ENCODE peak calls at places on chromosome X, in eight cellular contexts. One of them, this sample, is unnamed.
A peak's percentile ranks its signal among the peaks of the same experiment; 100 is the strongest.

GRCh38 chrX:150225756-150226155 is 137.4 kb upstream of the MAMLD1 start:
- DNase-seq in IMR-90: no peak
- DNase-seq in PC-3: no peak
- DNase-seq in fibroblast of lung: no peak
- DNase-seq in HCT116: no peak
- DNase-seq in PC-9: no peak
- DNase-seq in OCI-LY7: no peak
- DNase-seq in mammary epithelial cell: no peak
- DNase-seq in this sample: peak; percentile 34

GRCh38 chrX:53086464-53086863 is 4.3 kb downstream of the TSPYL2 start:
- DNase-seq in IMR-90: no peak
- DNase-seq in PC-3: no peak
- DNase-seq in fibroblast of lung: no peak
- DNase-seq in HCT116: no peak
- DNase-seq in PC-9: no peak
- DNase-seq in OCI-LY7: no peak
- DNase-seq in mammary epithelial cell: no peak
- DNase-seq in this sample: no peak

GRCh38 chrX:18146009-18146408 is 74.7 kb downstream of the BEND2 start:
- DNase-seq in IMR-90: no peak
- DNase-seq in PC-3: no peak
- DNase-seq in fibroblast of lung: no peak
- DNase-seq in HCT116: no peak
- DNase-seq in PC-9: no peak
- DNase-seq in OCI-LY7: no peak
- DNase-seq in mammary epithelial cell: no peak
- DNase-seq in this sample: no peak

GRCh38 chrX:65634732-65635131 is 32.7 kb upstream of the MSN start:
- DNase-seq in IMR-90: no peak
- DNase-seq in PC-3: no peak
- DNase-seq in fibroblast of lung: no peak
- DNase-seq in HCT116: no peak
- DNase-seq in PC-9: no peak
- DNase-seq in OCI-LY7: no peak
- DNase-seq in mammary epithelial cell: no peak
- DNase-seq in this sample: no peak

GRCh38 chrX:45577361-45577760 is 376.7 kb upstream of the DIPK2B start:
- DNase-seq in IMR-90: no peak
- DNase-seq in PC-3: no peak
- DNase-seq in fibroblast of lung: no peak
- DNase-seq in HCT116: no peak
- DNase-seq in PC-9: no peak
- DNase-seq in OCI-LY7: no peak
- DNase-seq in mammary epithelial cell: no peak
- DNase-seq in this sample: no peak

GRCh38 chrX:13050151-13050550 is 5.7 kb upstream of the FAM9C start:
- DNase-seq in IMR-90: no peak
- DNase-seq in PC-3: no peak
- DNase-seq in fibroblast of lung: no peak
- DNase-seq in HCT116: no peak
- DNase-seq in PC-9: no peak
- DNase-seq in OCI-LY7: no peak
- DNase-seq in mammary epithelial cell: no peak
- DNase-seq in this sample: no peak

GRCh38 chrX:4484266-4484665 is 770.8 kb upstream of the PRKX start:
- DNase-seq in IMR-90: no peak
- DNase-seq in PC-3: no peak
- DNase-seq in fibroblast of lung: no peak
- DNase-seq in HCT116: no peak
- DNase-seq in PC-9: peak; percentile 67
- DNase-seq in OCI-LY7: no peak
- DNase-seq in mammary epithelial cell: no peak
- DNase-seq in this sample: no peak

GRCh38 chrX:136250191-136251041 is 784 bp downstream of the MAP7D3 start:
- DNase-seq in IMR-90: no peak
- DNase-seq in PC-3: no peak
- DNase-seq in fibroblast of lung: peak; percentile 32
- DNase-seq in HCT116: no peak
- DNase-seq in PC-9: no peak
- DNase-seq in OCI-LY7: peak; percentile 31
- DNase-seq in mammary epithelial cell: no peak
- DNase-seq in this sample: peak; percentile 87

GRCh38 chrX:101658661-101659477 is 781 bp downstream of the ARMCX2 start:
- DNase-seq in IMR-90: peak; percentile 40
- DNase-seq in PC-3: peak; percentile 35
- DNase-seq in fibroblast of lung: peak; percentile 40
- DNase-seq in HCT116: no peak
- DNase-seq in PC-9: no peak
- DNase-seq in OCI-LY7: no peak
- DNase-seq in mammary epithelial cell: peak; percentile 5
- DNase-seq in this sample: peak; percentile 92

GRCh38 chrX:16869393-16870094 is 618 bp downstream of the RBBP7 start:
- DNase-seq in IMR-90: peak; percentile 18
- DNase-seq in PC-3: peak; percentile 50
- DNase-seq in fibroblast of lung: no peak
- DNase-seq in HCT116: no peak
- DNase-seq in PC-9: no peak
- DNase-seq in OCI-LY7: peak; percentile 66
- DNase-seq in mammary epithelial cell: peak; percentile 9
- DNase-seq in this sample: peak; percentile 87

GRCh38 chrX:38632516-38632915 is 71.2 kb downstream of the TSPAN7 start:
- DNase-seq in IMR-90: no peak
- DNase-seq in PC-3: no peak
- DNase-seq in fibroblast of lung: no peak
- DNase-seq in HCT116: no peak
- DNase-seq in PC-9: no peak
- DNase-seq in OCI-LY7: no peak
- DNase-seq in mammary epithelial cell: no peak
- DNase-seq in this sample: no peak

GRCh38 chrX:42456301-42456700 is 321.7 kb downstream of the PPP1R2C start:
- DNase-seq in IMR-90: no peak
- DNase-seq in PC-3: no peak
- DNase-seq in fibroblast of lung: no peak
- DNase-seq in HCT116: no peak
- DNase-seq in PC-9: no peak
- DNase-seq in OCI-LY7: no peak
- DNase-seq in mammary epithelial cell: no peak
- DNase-seq in this sample: no peak
- H3K4me2 ChIP-seq in IMR-90: no peak overlapping the region
- H3K4me2 ChIP-seq in PC-3: no peak overlapping the region
- H3K4me2 ChIP-seq in fibroblast of lung: no peak overlapping the region
- H3K4me2 ChIP-seq in HCT116: no peak overlapping the region
- H3K4me2 ChIP-seq in PC-9: no peak overlapping the region
- H3K4me2 ChIP-seq in OCI-LY7: no peak overlapping the region
- H3K4me2 ChIP-seq in mammary epithelial cell: no peak overlapping the region
- H3K4me2 ChIP-seq in this sample: no peak overlapping the region

DNA sequence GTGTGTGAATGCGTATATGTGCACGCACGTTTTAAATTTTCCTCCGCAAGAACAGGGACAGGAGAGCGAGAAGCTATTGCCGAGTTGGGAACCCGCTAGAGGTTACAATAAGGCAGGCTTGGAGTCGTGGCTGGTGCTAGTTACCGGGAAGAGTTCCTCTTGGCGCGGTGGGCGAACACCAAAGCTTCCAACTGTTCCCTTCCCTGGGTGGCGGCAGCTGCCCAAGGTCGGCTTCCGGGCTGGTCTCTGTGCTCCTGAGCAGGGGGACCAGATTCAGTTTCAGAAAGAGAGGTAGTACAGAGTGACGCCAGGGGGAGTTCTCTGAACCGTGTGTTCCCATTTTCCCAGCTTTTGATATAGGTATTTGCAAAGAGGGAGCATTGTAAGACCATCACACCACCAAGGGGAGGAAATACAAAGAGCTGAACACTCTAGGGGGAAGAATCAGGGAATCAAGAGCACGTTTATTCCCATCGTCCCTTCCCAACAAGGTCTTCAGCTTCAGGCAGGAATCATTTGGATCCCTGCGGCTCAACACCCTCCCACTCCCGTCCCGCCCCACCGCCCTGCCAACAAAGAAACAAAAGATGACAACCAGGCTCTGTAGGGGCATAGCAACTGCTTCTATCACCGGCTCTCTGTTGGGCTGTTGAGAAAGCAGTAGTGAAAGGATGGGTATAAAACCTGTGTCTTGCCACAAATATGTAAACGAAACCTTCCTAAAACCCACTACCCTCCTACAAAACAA is 113.6 kb upstream of the TEX13C start:
- DNase-seq in IMR-90: no peak
- DNase-seq in PC-3: peak; percentile 30
- DNase-seq in fibroblast of lung: no peak
- DNase-seq in HCT116: no peak
- DNase-seq in PC-9: no peak
- DNase-seq in OCI-LY7: no peak
- DNase-seq in mammary epithelial cell: no peak
- DNase-seq in this sample: no peak
- H3K4me3 ChIP-seq in IMR-90: no peak overlapping the region
- H3K4me3 ChIP-seq in PC-3: peak overlapping the region; percentile 63
- H3K4me3 ChIP-seq in fibroblast of lung: no peak overlapping the region
- H3K4me3 ChIP-seq in HCT116: no peak overlapping the region
- H3K4me3 ChIP-seq in PC-9: no peak overlapping the region
- H3K4me3 ChIP-seq in OCI-LY7: no peak overlapping the region
- H3K4me3 ChIP-seq in mammary epithelial cell: no peak overlapping the region
- H3K4me3 ChIP-seq in this sample: no peak overlapping the region

GRCh38 chrX:152901816-152902501 is 4.1 kb downstream of the ZNF185 start:
- DNase-seq in IMR-90: no peak
- DNase-seq in PC-3: no peak
- DNase-seq in fibroblast of lung: no peak
- DNase-seq in HCT116: no peak
- DNase-seq in PC-9: no peak
- DNase-seq in OCI-LY7: no peak
- DNase-seq in mammary epithelial cell: no peak
- DNase-seq in this sample: peak; percentile 96

GRCh38 chrX:152902502-152902820 is 4.6 kb downstream of the ZNF185 start:
- DNase-seq in IMR-90: no peak
- DNase-seq in PC-3: no peak
- DNase-seq in fibroblast of lung: no peak
- DNase-seq in HCT116: no peak
- DNase-seq in PC-9: no peak
- DNase-seq in OCI-LY7: no peak
- DNase-seq in mammary epithelial cell: no peak
- DNase-seq in this sample: no peak

GRCh38 chrX:152905081-152905420 is 7.2 kb downstream of the ZNF185 start:
- DNase-seq in IMR-90: no peak
- DNase-seq in PC-3: no peak
- DNase-seq in fibroblast of lung: no peak
- DNase-seq in HCT116: no peak
- DNase-seq in PC-9: no peak
- DNase-seq in OCI-LY7: no peak
- DNase-seq in mammary epithelial cell: no peak
- DNase-seq in this sample: peak; percentile 56

GRCh38 chrX:152904151-152905080 is 6.5 kb downstream of the ZNF185 start:
- DNase-seq in IMR-90: peak; percentile 77
- DNase-seq in PC-3: peak; percentile 60
- DNase-seq in fibroblast of lung: peak; percentile 46
- DNase-seq in HCT116: no peak
- DNase-seq in PC-9: no peak
- DNase-seq in OCI-LY7: peak; percentile 36
- DNase-seq in mammary epithelial cell: peak; percentile 17
- DNase-seq in this sample: peak; percentile 95

DNA sequence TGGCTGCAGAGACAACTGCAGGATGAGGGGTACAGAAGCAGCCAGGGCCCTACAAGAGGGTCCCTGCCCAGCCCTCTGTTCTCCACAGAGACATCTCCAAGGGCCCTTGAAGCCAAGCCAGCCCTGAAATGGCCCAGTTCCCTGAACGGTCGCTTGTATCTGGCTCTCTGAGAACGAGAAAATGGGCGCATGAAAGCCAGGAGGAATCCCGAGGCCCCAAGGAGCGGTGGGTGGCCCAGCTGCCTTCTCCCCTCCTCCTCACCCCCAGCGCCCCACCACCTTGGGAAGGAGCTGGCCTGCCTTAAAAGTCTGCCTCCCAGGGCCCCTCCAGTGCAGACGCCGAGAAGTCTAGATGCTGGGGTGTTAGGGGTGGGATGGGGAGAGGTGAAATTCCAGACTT is 5.7 kb downstream of the ZNF185 start:
- DNase-seq in IMR-90: no peak
- DNase-seq in PC-3: no peak
- DNase-seq in fibroblast of lung: no peak
- DNase-seq in HCT116: no peak
- DNase-seq in PC-9: no peak
- DNase-seq in OCI-LY7: no peak
- DNase-seq in mammary epithelial cell: no peak
- DNase-seq in this sample: peak; percentile 54
- H4K20me1 ChIP-seq in IMR-90: no peaks in the 10 kb centered on the region
- H4K20me1 ChIP-seq in PC-3: peaks cover 15% of the 10 kb centered on the region
- H4K20me1 ChIP-seq in fibroblast of lung: no peaks in the 10 kb centered on the region
- H4K20me1 ChIP-seq in HCT116: no peaks in the 10 kb centered on the region
- H4K20me1 ChIP-seq in PC-9: no peaks in the 10 kb centered on the region
- H4K20me1 ChIP-seq in OCI-LY7: no peaks in the 10 kb centered on the region
- H4K20me1 ChIP-seq in mammary epithelial cell: no peaks in the 10 kb centered on the region
- H4K20me1 ChIP-seq in this sample: no peaks in the 10 kb centered on the region

DNA sequence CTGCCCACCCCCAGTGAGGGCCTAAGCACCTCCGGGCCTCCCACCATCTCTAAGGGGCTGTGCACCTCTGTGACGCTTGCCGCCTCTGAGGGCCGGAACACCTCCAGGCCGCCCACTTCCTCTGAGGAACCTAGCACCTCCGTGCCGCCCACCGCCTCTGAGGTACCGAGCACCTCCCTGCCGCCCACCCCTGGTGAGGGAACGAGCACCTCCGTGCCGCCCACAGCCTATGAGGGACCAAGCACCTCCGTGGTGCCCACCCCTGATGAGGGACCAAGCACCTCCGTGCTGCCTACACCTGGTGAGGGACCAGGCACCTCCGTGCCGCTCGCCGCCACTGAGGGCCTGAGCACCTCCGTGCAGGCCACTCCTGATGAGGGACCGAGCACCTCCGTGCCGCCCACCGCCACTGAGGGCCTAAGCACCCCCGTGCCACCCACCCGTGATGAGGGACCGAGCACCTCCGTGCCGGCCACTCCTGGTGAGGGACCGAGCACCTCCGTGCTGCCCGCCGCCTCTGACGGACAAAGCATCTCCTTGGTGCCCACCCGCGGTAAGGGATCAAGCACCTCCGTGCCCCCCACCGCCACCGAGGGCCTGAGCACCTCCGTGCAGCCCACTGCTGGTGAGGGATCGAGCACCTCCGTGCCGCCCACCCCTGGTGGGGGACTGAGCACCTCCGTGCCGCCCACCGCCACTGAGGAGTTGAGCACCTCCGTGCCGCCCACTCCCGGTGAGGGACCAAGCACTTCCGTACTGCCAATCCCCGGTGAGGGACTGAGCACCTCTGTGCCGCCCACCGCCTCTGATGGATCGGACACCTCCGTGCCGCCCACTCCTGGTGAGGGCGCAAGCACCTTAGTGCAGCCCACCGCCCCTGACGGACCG is 977 bp downstream of the MAGEE1 start:
- DNase-seq in IMR-90: no peak
- DNase-seq in PC-3: no peak
- DNase-seq in fibroblast of lung: no peak
- DNase-seq in HCT116: no peak
- DNase-seq in PC-9: no peak
- DNase-seq in OCI-LY7: no peak
- DNase-seq in mammary epithelial cell: peak; percentile 1
- DNase-seq in this sample: peak; percentile 54
- H3K4me2 ChIP-seq in IMR-90: peak overlapping the region; percentile 89
- H3K4me2 ChIP-seq in PC-3: peak overlapping the region; percentile 95
- H3K4me2 ChIP-seq in fibroblast of lung: peak overlapping the region; percentile 66
- H3K4me2 ChIP-seq in HCT116: peak overlapping the region; percentile 74
- H3K4me2 ChIP-seq in PC-9: peak overlapping the region; percentile 69
- H3K4me2 ChIP-seq in OCI-LY7: peak overlapping the region; percentile 74
- H3K4me2 ChIP-seq in mammary epithelial cell: peak overlapping the region; percentile 92
- H3K4me2 ChIP-seq in this sample: peak overlapping the region; percentile 77

GRCh38 chrX:139554991-139555675 is 24.6 kb downstream of the F9 start:
- DNase-seq in IMR-90: no peak
- DNase-seq in PC-3: no peak
- DNase-seq in fibroblast of lung: no peak
- DNase-seq in HCT116: no peak
- DNase-seq in PC-9: no peak
- DNase-seq in OCI-LY7: no peak
- DNase-seq in mammary epithelial cell: no peak
- DNase-seq in this sample: peak; percentile 17
- H3K4me3 ChIP-seq in IMR-90: no peak overlapping the region
- H3K4me3 ChIP-seq in PC-3: no peak overlapping the region
- H3K4me3 ChIP-seq in fibroblast of lung: no peak overlapping the region
- H3K4me3 ChIP-seq in HCT116: no peak overlapping the region
- H3K4me3 ChIP-seq in PC-9: no peak overlapping the region
- H3K4me3 ChIP-seq in OCI-LY7: peak overlapping the region; percentile 63
- H3K4me3 ChIP-seq in mammary epithelial cell: no peak overlapping the region
- H3K4me3 ChIP-seq in this sample: no peak overlapping the region

This sample was measured in osteoblast.